ENCODE peak calls at places on chromosomes 4 and X, in nine cellular contexts. B is NCI-H69, G is amniotic stem cell, J is M059J, S is WTC11, M is tibial artery, R is T-helper 22 cell, H is astrocyte of the spinal cord, E is suprapubic skin. K is an unnamed sample.
A peak's percentile ranks its signal among the peaks of the same experiment; 100 is the strongest.

GRCh38 chr4:37066149-37066548 is 178.4 kb upstream of the NWD2 start:
- DNase-seq in B (peak; percentile 2), G (no peak), J (peak; percentile 4), S (no peak), M (no peak), R (no peak), H (no peak), E (no peak), K (no peak)

GRCh38 chrX:123698979-123699378 is 33.9 kb downstream of the THOC2 start:
- DNase-seq in B (peak; percentile 15), G (no peak), J (peak; percentile 12), S (no peak), M (no peak), R (no peak), H (no peak), E (no peak), K (no peak)

GRCh38 chrX:40097101-40097491 is 662 bp downstream of the BCOR start:
- DNase-seq in B (no peak), G (no peak), J (peak; percentile 27), S (no peak), M (no peak), R (no peak), H (no peak), E (no peak), K (no peak)

GRCh38 chr4:20337261-20337664 is 85.6 kb downstream of the SLIT2 start:
- DNase-seq in B (peak; percentile 78), G (no peak), J (peak; percentile 68), S (no peak), M (no peak), R (no peak), H (peak; percentile 79), E (no peak), K (no peak)

GRCh38 chr4:182770969-182771330 is 146.2 kb downstream of the DCTD start:
- DNase-seq in B (no peak), G (no peak), J (peak; percentile 36), S (no peak), M (no peak), R (no peak), H (peak; percentile 48), E (no peak), K (no peak)

GRCh38 chrX:34656842-34657780 is at the start of gene TMEM47:
- DNase-seq in B (peak; percentile 82), G (peak; percentile 40), J (peak; percentile 78), S (peak; percentile 84), M (peak; percentile 51), R (no peak), H (peak; percentile 71), E (peak; percentile 74), K (no peak)

GRCh38 chr4:16125571-16126445 is 42.0 kb upstream of the PROM1 start:
- DNase-seq in B (no peak), G (no peak), J (peak; percentile 40), S (no peak), M (no peak), R (no peak), H (no peak), E (no peak), K (no peak)

GRCh38 chr4:17788956-17789355 is 7.5 kb upstream of the FAM184B start:
- DNase-seq in B (no peak), G (no peak), J (peak; percentile 14), S (no peak), M (no peak), R (no peak), H (no peak), E (no peak), K (no peak)

GRCh38 chr4:6221296-6221850 is 21.0 kb upstream of the JAKMIP1 start:
- DNase-seq in B (peak; percentile 76), G (no peak), J (no peak), S (no peak), M (no peak), R (no peak), H (no peak), E (no peak), K (no peak)

GRCh38 chrX:147914609-147915008 is 2.9 kb downstream of the FMR1 start:
- DNase-seq in B (no peak), G (no peak), J (no peak), S (no peak), M (no peak), R (no peak), H (no peak), E (no peak), K (no peak)

GRCh38 chrX:154019633-154020499 is at the start of gene IRAK1:
- DNase-seq in B (peak; percentile 76), G (peak; percentile 25), J (peak; percentile 74), S (peak; percentile 34), M (peak; percentile 48), R (peak; percentile 34), H (peak; percentile 41), E (no peak), K (no peak)

GRCh38 chrX:20015945-20016617 is 25.2 kb upstream of the BCLAF3 start:
- DNase-seq in B (no peak), G (no peak), J (no peak), S (no peak), M (no peak), R (no peak), H (no peak), E (no peak), K (no peak)

GRCh38 chrX:355329-356050 is 31.2 kb downstream of the PPP2R3B start:
- DNase-seq in B (no peak), G (no peak), J (no peak), S (no peak), M (no peak), R (no peak), H (no peak), E (no peak), K (no peak)

GRCh38 chr4:140293979-140294378 is 79.5 kb upstream of the SCOC start:
- DNase-seq in B (no peak), G (no peak), J (no peak), S (no peak), M (no peak), R (no peak), H (no peak), E (no peak), K (no peak)